ENCODE peak calls at places on chromosomes 16 and 17, in four cellular contexts. A is H1, K is K562, O is HepG2. C is an unnamed sample.

GRCh38 chr17:7835818-7836595 is 2.0 kb downstream of the KDM6B start:
- DNase-seq in A (no peak), K (no peak), O (peak), C (no peak)

GRCh38 chr16:11229906-11230305 is 26.1 kb downstream of the SOCS1 start:
- DNase-seq in K (no peak), A (no peak), O (no peak), C (no peak)

GRCh38 chr16:17446661-17447060 is 24.1 kb downstream of the XYLT1 start:
- DNase-seq in A (no peak), O (no peak), K (no peak), C (no peak)

GRCh38 chr17:64216385-64217248 is 46.4 kb downstream of the TEX2 start:
- DNase-seq in A (no peak), O (peak), K (peak), C (peak)

GRCh38 chr16:66378739-66379570 is 12.5 kb downstream of the CDH5 start:
- DNase-seq in A (no peak), K (no peak), O (no peak), C (no peak)

GRCh38 chr17:55632893-55633292 is 89.8 kb downstream of the TMEM100 start:
- DNase-seq in K (no peak), O (no peak), A (no peak), C (no peak)

GRCh38 chr17:68581863-68582645 is 19.1 kb downstream of the FAM20A start:
- DNase-seq in K (no peak), O (no peak), A (no peak), C (no peak)

GRCh38 chr16:20004931-20005330 is 68.8 kb downstream of the GPR139 start:
- DNase-seq in A (peak), O (peak), K (peak), C (no peak)

GRCh38 chr16:28260193-28260592 is 32.1 kb upstream of the SBK1 start:
- DNase-seq in A (no peak), K (no peak), O (no peak), C (no peak)
- TF ChIP-seq HDAC2 in A (no peak), K (no peak), O (no peak), C (no peak)

GRCh38 chr16:23959801-23960072 is 124.0 kb downstream of the PRKCB start:
- DNase-seq in K (no peak), O (no peak), A (no peak), C (no peak)

GRCh38 chr16:23960081-23960499 is 124.3 kb downstream of the PRKCB start:
- DNase-seq in K (no peak), O (no peak), A (no peak), C (no peak)

GRCh38 chr16:23955088-23955487 is 119.3 kb downstream of the PRKCB start:
- DNase-seq in A (no peak), K (no peak), O (no peak), C (no peak)

GRCh38 chr16:23959069-23959800 is 123.5 kb downstream of the PRKCB start:
- DNase-seq in O (no peak), K (no peak), A (no peak), C (no peak)

DNA sequence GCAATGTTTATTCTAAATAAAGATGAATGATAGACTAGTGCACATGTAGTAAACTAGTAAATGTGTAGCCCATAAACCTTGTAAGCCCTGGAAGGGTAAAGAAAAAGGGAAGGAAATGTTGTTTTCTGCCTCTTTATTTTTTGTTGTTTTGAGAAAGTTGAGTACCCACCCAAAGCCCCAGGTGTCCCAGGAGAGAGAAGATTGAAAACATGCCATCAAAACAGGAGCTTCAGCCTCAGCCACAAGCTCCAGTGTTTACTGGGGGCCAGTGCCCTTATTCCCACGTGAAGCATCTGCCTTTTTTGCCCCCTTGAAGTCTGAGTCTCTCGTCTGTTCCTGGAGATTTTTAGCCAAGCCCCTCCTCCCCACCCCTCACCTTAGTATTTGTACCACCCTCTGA is 121.5 kb downstream of the PRKCB start:
- DNase-seq in O (no peak), A (no peak), K (no peak), C (no peak)
- TF ChIP-seq EZH2 in O (no peak), A (no peak), K (no peak), C (no peak)

GRCh38 chr16:48960830-48961229 is 320.8 kb downstream of the CBLN1 start:
- DNase-seq in O (no peak), A (no peak), K (no peak), C (no peak)

GRCh38 chr16:48956620-48957019 is 325.0 kb downstream of the CBLN1 start:
- DNase-seq in O (no peak), A (no peak), K (no peak), C (no peak)

GRCh38 chr16:48959204-48959603 is 322.4 kb downstream of the CBLN1 start:
- DNase-seq in A (no peak), O (no peak), K (no peak), C (no peak)

GRCh38 chr16:48959747-48960146 is 321.9 kb downstream of the CBLN1 start:
- DNase-seq in O (no peak), A (no peak), K (no peak), C (no peak)

GRCh38 chr16:48958681-48959080 is 323.0 kb downstream of the CBLN1 start:
- DNase-seq in K (no peak), O (no peak), A (no peak), C (no peak)
- TF ChIP-seq YY1 in K (no peak), O (no peak), A (no peak), C (no peak)

GRCh38 chr17:80968602-80969029 is 23.0 kb upstream of the CHMP6 start:
- DNase-seq in A (no peak), K (no peak), O (no peak), C (no peak)
- TF ChIP-seq HDAC2 in A (no peak), K (no peak), O (no peak), C (no peak)

DNA sequence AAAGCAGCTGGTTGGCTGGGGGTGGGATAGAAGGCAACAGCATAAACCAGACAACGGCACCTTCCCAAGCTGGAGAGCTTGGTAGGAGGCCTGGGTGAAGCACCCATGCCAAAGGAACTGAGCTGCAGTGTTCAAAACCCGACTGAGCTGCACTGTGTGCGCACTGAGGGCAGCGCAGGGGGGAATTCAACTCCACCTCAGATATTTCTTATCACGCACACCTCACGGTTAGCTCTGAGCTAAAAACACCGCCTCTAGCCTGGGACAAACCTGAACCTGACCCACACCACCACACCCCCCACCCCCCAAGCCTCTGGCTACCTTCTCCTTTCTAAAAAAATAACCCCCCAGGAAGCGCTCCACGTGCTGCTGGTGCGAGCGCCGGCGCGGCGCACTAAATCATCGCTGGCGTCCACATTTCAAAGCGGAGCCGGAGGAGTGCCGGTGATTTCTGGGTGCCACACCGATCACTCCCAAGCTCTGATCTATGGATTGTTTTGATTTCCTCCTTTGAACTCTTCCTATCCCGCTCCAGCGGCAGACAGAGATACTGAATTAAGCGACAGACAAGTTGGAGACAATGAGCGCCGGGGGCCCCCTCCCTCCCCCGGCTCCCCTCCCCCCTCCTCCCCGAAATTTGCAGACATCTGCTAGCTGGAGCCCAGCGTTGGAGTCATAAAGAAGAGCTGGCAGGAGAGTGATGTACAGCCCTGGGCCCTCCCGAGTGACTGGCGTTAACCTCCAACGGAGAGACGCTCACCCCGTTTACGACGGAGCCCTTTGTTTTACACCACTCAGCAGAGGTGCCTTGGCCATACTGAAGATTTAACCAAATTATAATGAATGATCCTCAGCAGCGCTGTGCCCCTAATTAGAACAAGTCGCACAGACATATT is 85.0 kb downstream of the NOG start:
- DNase-seq in A (no peak), K (no peak), O (no peak), C (no peak)
- TF ChIP-seq EZH2 in A (peak), K (no peak), O (no peak), C (no peak)

DNA sequence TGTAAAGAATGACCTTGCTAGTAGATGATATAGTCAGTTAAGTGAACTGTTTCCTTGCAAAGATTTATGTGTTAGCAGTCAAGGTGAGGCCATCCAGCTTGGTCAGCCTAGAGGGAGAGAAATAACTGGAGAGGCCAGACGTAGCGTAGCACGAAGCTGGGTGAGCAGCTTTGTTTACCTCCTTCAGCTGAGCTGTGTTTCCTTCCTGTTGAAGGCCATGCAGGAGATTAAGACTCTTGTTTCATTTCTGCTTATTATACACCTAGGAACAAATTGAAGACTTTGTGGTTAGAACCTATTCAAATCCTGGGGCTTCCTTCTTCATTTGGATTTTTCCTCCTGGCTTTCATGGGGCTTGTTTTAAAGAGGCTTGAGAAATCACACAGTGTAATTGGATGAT is 267.1 kb downstream of the PHKB start:
- DNase-seq in A (no peak), O (no peak), K (no peak), C (no peak)
- TF ChIP-seq YY1 in A (no peak), O (no peak), K (no peak), C (no peak)

DNA sequence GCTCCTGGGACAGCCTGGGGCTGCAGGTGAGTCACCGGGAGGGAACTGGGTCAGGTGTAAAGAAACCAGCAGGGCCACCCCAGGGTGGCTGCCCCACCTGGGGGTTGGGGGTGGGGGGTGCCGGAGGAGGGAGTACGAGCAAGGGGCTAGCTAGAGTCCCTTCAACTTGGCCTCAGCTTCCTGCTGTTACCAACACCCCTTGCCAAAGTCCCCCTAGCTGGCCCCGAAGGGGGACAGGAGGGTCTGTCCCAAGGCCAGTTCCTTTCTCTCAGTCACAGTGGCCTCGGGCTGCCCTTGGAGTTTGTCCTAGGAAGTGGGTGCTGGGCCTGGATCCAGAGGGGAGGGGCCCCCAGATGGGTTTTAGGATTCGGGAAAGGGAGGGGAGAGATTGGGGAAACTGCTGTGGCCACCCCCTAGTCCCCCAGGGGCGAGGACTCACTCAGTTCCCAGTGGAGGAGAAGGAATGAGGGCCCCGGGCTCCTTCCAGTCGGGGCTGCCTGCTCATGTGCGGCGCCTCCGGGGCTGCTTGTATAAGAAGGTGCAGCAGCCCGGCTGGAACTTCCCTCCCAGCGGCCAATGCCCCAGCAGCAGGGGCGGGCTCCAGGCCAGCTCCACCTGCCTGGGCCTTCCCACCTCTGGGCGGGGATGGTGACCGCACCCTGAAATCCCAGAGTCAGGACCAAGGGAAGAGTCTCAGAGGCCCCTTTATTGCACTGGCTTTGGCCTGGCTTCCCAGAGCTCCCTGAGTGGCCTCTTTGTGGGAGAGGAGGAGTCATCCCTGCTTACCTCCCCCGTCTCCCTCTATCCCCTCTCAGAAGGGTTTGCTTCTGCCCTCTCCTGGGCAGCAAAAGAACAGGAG is 7.3 kb downstream of the ARHGAP27 start:
- DNase-seq in A (peak), K (peak), O (peak), C (no peak)
- TF ChIP-seq HDAC2 in A (peak), K (no peak), O (peak), C (no peak)